ENCODE peak calls at places on chromosomes 16 and 17, in ten cellular contexts. One of them, this sample, is unnamed.

GRCh38 chr17:44911133-44912001 is 3.9 kb downstream of the GFAP start:
- DNase-seq in fibroblast of pulmonary artery: peak; percentile 48
- DNase-seq in left lung: peak; percentile 84
- DNase-seq in astrocyte of the spinal cord: peak; percentile 32
- DNase-seq in activated B cell treated with CpG ODN at 0.5 μM for 24 hours: peak; percentile 27
- DNase-seq in A673: peak; percentile 35
- DNase-seq in WTC11: peak; percentile 83
- DNase-seq in AG04449: no peak
- DNase-seq in right lobe of liver: peak; percentile 83
- DNase-seq in tibial nerve: no peak
- DNase-seq in this sample: no peak

GRCh38 chr17:31321971-31322370 is 549 bp upstream of the EVI2A start:
- DNase-seq in right lobe of liver: no peak
- DNase-seq in AG04449: no peak
- DNase-seq in astrocyte of the spinal cord: no peak
- DNase-seq in left lung: no peak
- DNase-seq in A673: no peak
- DNase-seq in fibroblast of pulmonary artery: no peak
- DNase-seq in activated B cell treated with CpG ODN at 0.5 μM for 24 hours: no peak
- DNase-seq in WTC11: no peak
- DNase-seq in tibial nerve: no peak
- DNase-seq in this sample: no peak

GRCh38 chr17:80892900-80893603 is 98.6 kb upstream of the CHMP6 start:
- DNase-seq in WTC11: no peak
- DNase-seq in A673: no peak
- DNase-seq in activated B cell treated with CpG ODN at 0.5 μM for 24 hours: no peak
- DNase-seq in right lobe of liver: no peak
- DNase-seq in left lung: peak; percentile 68
- DNase-seq in tibial nerve: no peak
- DNase-seq in astrocyte of the spinal cord: peak; percentile 80
- DNase-seq in fibroblast of pulmonary artery: peak; percentile 60
- DNase-seq in AG04449: no peak
- DNase-seq in this sample: no peak

GRCh38 chr17:8087075-8087941 is at the start of gene ALOX12B:
- DNase-seq in activated B cell treated with CpG ODN at 0.5 μM for 24 hours: no peak
- DNase-seq in fibroblast of pulmonary artery: no peak
- DNase-seq in A673: no peak
- DNase-seq in left lung: peak; percentile 58
- DNase-seq in WTC11: no peak
- DNase-seq in tibial nerve: no peak
- DNase-seq in astrocyte of the spinal cord: no peak
- DNase-seq in right lobe of liver: no peak
- DNase-seq in AG04449: no peak
- DNase-seq in this sample: no peak

GRCh38 chr17:17350491-17351355 is 47.5 kb downstream of the NT5M start:
- DNase-seq in AG04449: no peak
- DNase-seq in A673: no peak
- DNase-seq in activated B cell treated with CpG ODN at 0.5 μM for 24 hours: no peak
- DNase-seq in fibroblast of pulmonary artery: peak; percentile 21
- DNase-seq in tibial nerve: no peak
- DNase-seq in left lung: no peak
- DNase-seq in WTC11: peak; percentile 60
- DNase-seq in right lobe of liver: no peak
- DNase-seq in astrocyte of the spinal cord: peak; percentile 31
- DNase-seq in this sample: no peak

GRCh38 chr16:88416686-88417085 is 33.9 kb downstream of the ZNF469 start:
- DNase-seq in A673: no peak
- DNase-seq in WTC11: no peak
- DNase-seq in activated B cell treated with CpG ODN at 0.5 μM for 24 hours: no peak
- DNase-seq in right lobe of liver: no peak
- DNase-seq in astrocyte of the spinal cord: no peak
- DNase-seq in left lung: no peak
- DNase-seq in tibial nerve: no peak
- DNase-seq in fibroblast of pulmonary artery: no peak
- DNase-seq in AG04449: no peak
- DNase-seq in this sample: no peak

GRCh38 chr16:86970726-86971125 is 346.5 kb downstream of the C16orf95 start:
- DNase-seq in astrocyte of the spinal cord: no peak
- DNase-seq in WTC11: no peak
- DNase-seq in activated B cell treated with CpG ODN at 0.5 μM for 24 hours: no peak
- DNase-seq in AG04449: no peak
- DNase-seq in left lung: no peak
- DNase-seq in right lobe of liver: no peak
- DNase-seq in A673: no peak
- DNase-seq in tibial nerve: no peak
- DNase-seq in fibroblast of pulmonary artery: no peak
- DNase-seq in this sample: no peak

GRCh38 chr16:88383401-88384221 is 852 bp downstream of the ZNF469 start:
- DNase-seq in fibroblast of pulmonary artery: peak; percentile 31
- DNase-seq in AG04449: no peak
- DNase-seq in tibial nerve: no peak
- DNase-seq in WTC11: peak; percentile 51
- DNase-seq in astrocyte of the spinal cord: peak; percentile 55
- DNase-seq in left lung: peak; percentile 81
- DNase-seq in right lobe of liver: peak; percentile 55
- DNase-seq in A673: no peak
- DNase-seq in activated B cell treated with CpG ODN at 0.5 μM for 24 hours: peak; percentile 28
- DNase-seq in this sample: peak; percentile 27

GRCh38 chr17:80984749-80985148 is 6.9 kb upstream of the CHMP6 start:
- DNase-seq in left lung: no peak
- DNase-seq in tibial nerve: no peak
- DNase-seq in AG04449: peak; percentile 91
- DNase-seq in fibroblast of pulmonary artery: peak; percentile 93
- DNase-seq in right lobe of liver: no peak
- DNase-seq in A673: no peak
- DNase-seq in activated B cell treated with CpG ODN at 0.5 μM for 24 hours: no peak
- DNase-seq in WTC11: peak; percentile 43
- DNase-seq in astrocyte of the spinal cord: peak; percentile 88
- DNase-seq in this sample: peak; percentile 70

GRCh38 chr16:6377956-6378355 is 954.7 kb upstream of the RBFOX1 start:
- DNase-seq in tibial nerve: no peak
- DNase-seq in A673: no peak
- DNase-seq in right lobe of liver: no peak
- DNase-seq in fibroblast of pulmonary artery: no peak
- DNase-seq in AG04449: no peak
- DNase-seq in WTC11: no peak
- DNase-seq in activated B cell treated with CpG ODN at 0.5 μM for 24 hours: no peak
- DNase-seq in astrocyte of the spinal cord: no peak
- DNase-seq in left lung: no peak
- DNase-seq in this sample: no peak

GRCh38 chr17:12545877-12546513 is 119.7 kb upstream of the MYOCD start:
- DNase-seq in activated B cell treated with CpG ODN at 0.5 μM for 24 hours: no peak
- DNase-seq in A673: peak; percentile 62
- DNase-seq in tibial nerve: no peak
- DNase-seq in left lung: no peak
- DNase-seq in astrocyte of the spinal cord: peak; percentile 47
- DNase-seq in right lobe of liver: no peak
- DNase-seq in fibroblast of pulmonary artery: peak; percentile 65
- DNase-seq in AG04449: no peak
- DNase-seq in WTC11: peak; percentile 49
- DNase-seq in this sample: no peak
- TF ChIP-seq CTCF in activated B cell treated with CpG ODN at 0.5 μM for 24 hours: no peak
- TF ChIP-seq CTCF in A673: peak; percentile 77
- TF ChIP-seq CTCF in tibial nerve: peak; percentile 43
- TF ChIP-seq CTCF in left lung: peak; percentile 64
- TF ChIP-seq CTCF in astrocyte of the spinal cord: peak; percentile 91
- TF ChIP-seq CTCF in right lobe of liver: peak; percentile 68
- TF ChIP-seq CTCF in fibroblast of pulmonary artery: peak; percentile 93
- TF ChIP-seq CTCF in AG04449: peak; percentile 83
- TF ChIP-seq CTCF in WTC11: peak; percentile 69
- TF ChIP-seq CTCF in this sample: peak; percentile 90

GRCh38 chr16:74577882-74578366 is 29.0 kb downstream of the GLG1 start:
- DNase-seq in left lung: no peak
- DNase-seq in right lobe of liver: no peak
- DNase-seq in WTC11: no peak
- DNase-seq in astrocyte of the spinal cord: peak; percentile 74
- DNase-seq in activated B cell treated with CpG ODN at 0.5 μM for 24 hours: no peak
- DNase-seq in A673: peak; percentile 84
- DNase-seq in fibroblast of pulmonary artery: peak; percentile 34
- DNase-seq in tibial nerve: no peak
- DNase-seq in AG04449: no peak
- DNase-seq in this sample: no peak
- TF ChIP-seq CTCF in left lung: no peak
- TF ChIP-seq CTCF in right lobe of liver: no peak
- TF ChIP-seq CTCF in WTC11: no peak
- TF ChIP-seq CTCF in astrocyte of the spinal cord: no peak
- TF ChIP-seq CTCF in activated B cell treated with CpG ODN at 0.5 μM for 24 hours: no peak
- TF ChIP-seq CTCF in A673: no peak
- TF ChIP-seq CTCF in fibroblast of pulmonary artery: no peak
- TF ChIP-seq CTCF in tibial nerve: no peak
- TF ChIP-seq CTCF in AG04449: no peak
- TF ChIP-seq CTCF in this sample: no peak

GRCh38 chr17:36461330-36462110 is 25.0 kb upstream of the ZNHIT3 start:
- DNase-seq in A673: no peak
- DNase-seq in left lung: no peak
- DNase-seq in astrocyte of the spinal cord: no peak
- DNase-seq in tibial nerve: no peak
- DNase-seq in WTC11: no peak
- DNase-seq in fibroblast of pulmonary artery: no peak
- DNase-seq in AG04449: no peak
- DNase-seq in activated B cell treated with CpG ODN at 0.5 μM for 24 hours: no peak
- DNase-seq in right lobe of liver: no peak
- DNase-seq in this sample: no peak

GRCh38 chr17:36459601-36460000 is 26.9 kb upstream of the ZNHIT3 start:
- DNase-seq in activated B cell treated with CpG ODN at 0.5 μM for 24 hours: no peak
- DNase-seq in tibial nerve: no peak
- DNase-seq in AG04449: no peak
- DNase-seq in fibroblast of pulmonary artery: no peak
- DNase-seq in right lobe of liver: no peak
- DNase-seq in WTC11: no peak
- DNase-seq in A673: no peak
- DNase-seq in astrocyte of the spinal cord: no peak
- DNase-seq in left lung: no peak
- DNase-seq in this sample: no peak

GRCh38 chr17:36460265-36460937 is 26.1 kb upstream of the ZNHIT3 start:
- DNase-seq in fibroblast of pulmonary artery: no peak
- DNase-seq in activated B cell treated with CpG ODN at 0.5 μM for 24 hours: no peak
- DNase-seq in astrocyte of the spinal cord: no peak
- DNase-seq in AG04449: no peak
- DNase-seq in A673: no peak
- DNase-seq in left lung: no peak
- DNase-seq in WTC11: no peak
- DNase-seq in tibial nerve: no peak
- DNase-seq in right lobe of liver: no peak
- DNase-seq in this sample: no peak

GRCh38 chr17:36464765-36465088 is 21.8 kb upstream of the ZNHIT3 start:
- DNase-seq in activated B cell treated with CpG ODN at 0.5 μM for 24 hours: no peak
- DNase-seq in tibial nerve: no peak
- DNase-seq in right lobe of liver: no peak
- DNase-seq in astrocyte of the spinal cord: no peak
- DNase-seq in A673: no peak
- DNase-seq in WTC11: peak; percentile 32
- DNase-seq in left lung: no peak
- DNase-seq in AG04449: no peak
- DNase-seq in fibroblast of pulmonary artery: no peak
- DNase-seq in this sample: no peak

DNA sequence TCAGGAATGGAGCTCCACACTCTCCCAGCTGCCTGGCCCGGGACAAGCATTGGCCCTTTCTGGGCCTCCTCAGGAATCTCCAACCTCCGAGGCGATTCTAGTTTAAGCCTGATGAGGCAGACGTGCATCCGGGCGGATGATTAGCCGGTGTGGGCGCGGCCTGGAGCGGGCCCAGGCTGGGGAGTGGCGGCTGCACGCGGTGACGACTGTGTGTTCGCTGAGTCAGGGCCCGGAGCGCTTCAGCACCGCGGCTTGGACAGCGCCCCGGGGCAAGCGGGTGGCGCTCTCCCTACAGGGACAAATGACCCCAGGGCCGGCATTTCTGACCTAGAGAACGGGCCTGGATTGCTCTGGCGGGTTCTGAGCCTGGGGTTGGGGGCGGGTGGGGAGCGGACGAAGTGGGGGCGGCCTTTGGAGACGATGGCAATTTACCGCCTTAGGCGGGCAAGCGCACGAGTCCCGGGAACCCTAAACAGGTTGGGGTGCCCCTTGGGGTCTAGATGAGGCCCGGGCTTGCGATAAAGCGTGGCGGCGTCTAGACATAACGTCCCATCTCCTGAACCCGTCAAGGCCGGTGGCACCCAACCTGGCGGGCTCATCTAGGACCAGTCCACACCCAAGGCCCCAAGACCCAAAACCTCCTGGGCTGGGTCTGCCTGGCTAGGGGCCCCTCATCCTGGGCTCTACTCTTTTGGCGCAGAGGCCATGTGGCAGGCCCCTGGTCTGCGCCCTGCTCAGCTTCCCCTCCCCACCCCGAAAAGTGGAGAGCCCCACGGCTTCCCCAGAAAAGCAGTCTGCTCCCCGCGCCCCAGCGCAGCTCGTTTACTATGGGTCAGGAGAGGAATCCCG is 22.3 kb upstream of the ZNHIT3 start:
- DNase-seq in activated B cell treated with CpG ODN at 0.5 μM for 24 hours: peak; percentile 30
- DNase-seq in left lung: no peak
- DNase-seq in A673: peak; percentile 66
- DNase-seq in tibial nerve: no peak
- DNase-seq in right lobe of liver: peak; percentile 70
- DNase-seq in fibroblast of pulmonary artery: peak; percentile 75
- DNase-seq in AG04449: no peak
- DNase-seq in astrocyte of the spinal cord: peak; percentile 72
- DNase-seq in WTC11: peak; percentile 94
- DNase-seq in this sample: no peak
- TF ChIP-seq CTCF in activated B cell treated with CpG ODN at 0.5 μM for 24 hours: no peak
- TF ChIP-seq CTCF in left lung: no peak
- TF ChIP-seq CTCF in A673: no peak
- TF ChIP-seq CTCF in tibial nerve: no peak
- TF ChIP-seq CTCF in right lobe of liver: no peak
- TF ChIP-seq CTCF in fibroblast of pulmonary artery: no peak
- TF ChIP-seq CTCF in AG04449: no peak
- TF ChIP-seq CTCF in astrocyte of the spinal cord: no peak
- TF ChIP-seq CTCF in WTC11: no peak
- TF ChIP-seq CTCF in this sample: no peak

GRCh38 chr17:82129095-82129494 is 31.1 kb upstream of the FASN start:
- DNase-seq in fibroblast of pulmonary artery: no peak
- DNase-seq in WTC11: no peak
- DNase-seq in right lobe of liver: no peak
- DNase-seq in A673: no peak
- DNase-seq in astrocyte of the spinal cord: no peak
- DNase-seq in AG04449: no peak
- DNase-seq in left lung: no peak
- DNase-seq in activated B cell treated with CpG ODN at 0.5 μM for 24 hours: no peak
- DNase-seq in tibial nerve: no peak
- DNase-seq in this sample: no peak

GRCh38 chr17:82127704-82128103 is 29.7 kb upstream of the FASN start:
- DNase-seq in tibial nerve: no peak
- DNase-seq in WTC11: no peak
- DNase-seq in A673: no peak
- DNase-seq in astrocyte of the spinal cord: no peak
- DNase-seq in AG04449: no peak
- DNase-seq in activated B cell treated with CpG ODN at 0.5 μM for 24 hours: no peak
- DNase-seq in fibroblast of pulmonary artery: no peak
- DNase-seq in left lung: no peak
- DNase-seq in right lobe of liver: no peak
- DNase-seq in this sample: no peak

GRCh38 chr17:82128287-82128686 is 30.3 kb upstream of the FASN start:
- DNase-seq in activated B cell treated with CpG ODN at 0.5 μM for 24 hours: no peak
- DNase-seq in astrocyte of the spinal cord: no peak
- DNase-seq in left lung: no peak
- DNase-seq in WTC11: no peak
- DNase-seq in A673: no peak
- DNase-seq in AG04449: no peak
- DNase-seq in fibroblast of pulmonary artery: no peak
- DNase-seq in right lobe of liver: no peak
- DNase-seq in tibial nerve: no peak
- DNase-seq in this sample: no peak

GRCh38 chr17:82127315-82127595 is 29.2 kb upstream of the FASN start:
- DNase-seq in WTC11: no peak
- DNase-seq in AG04449: no peak
- DNase-seq in fibroblast of pulmonary artery: no peak
- DNase-seq in A673: no peak
- DNase-seq in activated B cell treated with CpG ODN at 0.5 μM for 24 hours: no peak
- DNase-seq in left lung: no peak
- DNase-seq in tibial nerve: no peak
- DNase-seq in right lobe of liver: no peak
- DNase-seq in astrocyte of the spinal cord: no peak
- DNase-seq in this sample: no peak

GRCh38 chr17:82126479-82127314 is 28.7 kb upstream of the FASN start:
- DNase-seq in AG04449: no peak
- DNase-seq in activated B cell treated with CpG ODN at 0.5 μM for 24 hours: no peak
- DNase-seq in tibial nerve: no peak
- DNase-seq in WTC11: no peak
- DNase-seq in A673: no peak
- DNase-seq in fibroblast of pulmonary artery: no peak
- DNase-seq in right lobe of liver: no peak
- DNase-seq in left lung: no peak
- DNase-seq in astrocyte of the spinal cord: no peak
- DNase-seq in this sample: no peak
- TF ChIP-seq CTCF in AG04449: no peak
- TF ChIP-seq CTCF in activated B cell treated with CpG ODN at 0.5 μM for 24 hours: no peak
- TF ChIP-seq CTCF in tibial nerve: no peak
- TF ChIP-seq CTCF in WTC11: no peak
- TF ChIP-seq CTCF in A673: no peak
- TF ChIP-seq CTCF in fibroblast of pulmonary artery: no peak
- TF ChIP-seq CTCF in right lobe of liver: no peak
- TF ChIP-seq CTCF in left lung: no peak
- TF ChIP-seq CTCF in astrocyte of the spinal cord: no peak
- TF ChIP-seq CTCF in this sample: no peak

This sample was measured in AG09319.